ENCODE peak calls at places on chromosomes 5 and 9, in seven cellular contexts. N, Y, F, Q, T, P and U are unnamed samples.
A peak's percentile ranks its signal among the peaks of the same experiment; 100 is the strongest.

GRCh38 chr5:175248416-175248905 is 195.5 kb downstream of the DRD1 start:
- DNase-seq in Y (no peak), Q (no peak), P (no peak), F (no peak), T (no peak), N (no peak), U (no peak)

GRCh38 chr9:109497193-109498165 is 628 bp downstream of the PTPN3 start:
- DNase-seq in P (no peak), F (no peak), Q (no peak), N (no peak), T (peak; percentile 42), Y (peak; percentile 38), U (peak; percentile 49)

GRCh38 chr5:89435347-89435746 is 552.4 kb upstream of the MEF2C start:
- DNase-seq in Q (no peak), Y (no peak), T (no peak), F (no peak), N (no peak), P (no peak), U (no peak)

GRCh38 chr5:53366245-53366644 is 114.2 kb upstream of the FST start:
- DNase-seq in N (no peak), Y (no peak), F (no peak), P (no peak), Q (no peak), T (no peak), U (no peak)

GRCh38 chr9:84254972-84255371 is 85.6 kb downstream of the SLC28A3 start:
- DNase-seq in N (no peak), Q (no peak), F (peak; percentile 68), T (no peak), Y (peak; percentile 96), P (no peak), U (no peak)

GRCh38 chr5:54009357-54009756 is 301.0 kb downstream of the ARL15 start:
- DNase-seq in Y (no peak), T (no peak), N (no peak), F (no peak), Q (no peak), P (no peak), U (peak; percentile 10)

GRCh38 chr5:181069767-181070491 is 29.9 kb downstream of the BTNL9 start:
- DNase-seq in Y (peak; percentile 56), N (no peak), P (no peak), F (no peak), Q (no peak), T (no peak), U (peak; percentile 51)

GRCh38 chr9:7320139-7320538 is 479.4 kb downstream of the DMAC1 start:
- DNase-seq in F (no peak), Q (no peak), Y (no peak), P (no peak), N (peak; percentile 78), T (peak; percentile 98), U (no peak)

GRCh38 chr5:142685418-142686209 is at the start of gene FGF1:
- DNase-seq in T (peak; percentile 51), Y (peak; percentile 67), Q (no peak), N (peak; percentile 76), P (no peak), F (no peak), U (no peak)

GRCh38 chr5:2112128-2112808 is 229.5 kb upstream of the IRX4 start:
- DNase-seq in F (no peak), T (no peak), Q (no peak), P (no peak), Y (no peak), N (no peak), U (peak; percentile 59)

GRCh38 chr5:98110270-98110669 is 663.2 kb upstream of the RGMB start:
- DNase-seq in P (no peak), T (peak; percentile 94), F (no peak), N (peak; percentile 90), Y (no peak), Q (no peak), U (no peak)

GRCh38 chr5:59445741-59446140 is 447.8 kb downstream of the PDE4D start:
- DNase-seq in F (no peak), Q (no peak), T (peak; percentile 6), N (no peak), P (no peak), Y (no peak), U (no peak)

DNA sequence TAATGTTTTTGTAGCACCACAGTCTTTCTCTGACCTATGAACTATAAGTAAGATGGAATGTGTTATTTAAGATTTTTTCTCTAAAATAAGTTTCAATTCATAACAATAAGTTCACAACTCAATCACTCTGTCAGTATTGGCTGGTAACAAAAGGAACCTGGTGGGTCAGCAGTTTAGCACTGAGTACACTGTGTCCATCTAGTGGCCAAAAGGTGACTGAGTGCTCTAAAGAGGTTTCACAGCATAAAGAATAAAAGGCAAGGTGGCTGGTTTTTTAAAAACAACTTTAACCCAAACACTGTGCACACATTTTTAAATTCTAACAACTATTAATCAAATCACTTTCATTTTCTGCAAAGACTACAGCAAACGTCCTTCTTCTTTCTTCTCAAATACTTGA is 443.3 kb downstream of the PDE4D start:
- DNase-seq in N (no peak), Q (no peak), F (no peak), Y (no peak), P (no peak), T (peak; percentile 16), U (no peak)
- TF ChIP-seq CTCF in N (peak; percentile 51), Q (peak; percentile 31), F (no peak), Y (no peak), P (no peak), T (peak; percentile 13), U (peak; percentile 22)

GRCh38 chr9:122445155-122445749 is 32.5 kb downstream of the OR1J1 start:
- DNase-seq in Y (no peak), F (no peak), T (peak; percentile 95), P (no peak), N (peak; percentile 85), Q (no peak), U (no peak)
- TF ChIP-seq CTCF in Y (no peak), F (no peak), T (no peak), P (no peak), N (no peak), Q (no peak), U (no peak)

GRCh38 chr9:101739311-101739710 is 864 bp upstream of the GRIN3A start:
- DNase-seq in Q (no peak), N (no peak), T (no peak), F (no peak), P (no peak), Y (no peak), U (no peak)

GRCh38 chr9:101736723-101737122 is 1.7 kb downstream of the GRIN3A start:
- DNase-seq in Y (no peak), F (no peak), Q (peak; percentile 9), N (peak; percentile 40), T (no peak), P (no peak), U (peak; percentile 73)

GRCh38 chr9:101738566-101739183 is at the start of gene GRIN3A:
- DNase-seq in Q (peak; percentile 7), T (no peak), F (peak; percentile 61), N (no peak), P (no peak), Y (no peak), U (peak; percentile 61)

GRCh38 chr9:101737165-101737704 is 1.2 kb downstream of the GRIN3A start:
- DNase-seq in N (no peak), T (no peak), F (peak; percentile 59), Y (no peak), P (no peak), Q (no peak), U (peak; percentile 11)

DNA sequence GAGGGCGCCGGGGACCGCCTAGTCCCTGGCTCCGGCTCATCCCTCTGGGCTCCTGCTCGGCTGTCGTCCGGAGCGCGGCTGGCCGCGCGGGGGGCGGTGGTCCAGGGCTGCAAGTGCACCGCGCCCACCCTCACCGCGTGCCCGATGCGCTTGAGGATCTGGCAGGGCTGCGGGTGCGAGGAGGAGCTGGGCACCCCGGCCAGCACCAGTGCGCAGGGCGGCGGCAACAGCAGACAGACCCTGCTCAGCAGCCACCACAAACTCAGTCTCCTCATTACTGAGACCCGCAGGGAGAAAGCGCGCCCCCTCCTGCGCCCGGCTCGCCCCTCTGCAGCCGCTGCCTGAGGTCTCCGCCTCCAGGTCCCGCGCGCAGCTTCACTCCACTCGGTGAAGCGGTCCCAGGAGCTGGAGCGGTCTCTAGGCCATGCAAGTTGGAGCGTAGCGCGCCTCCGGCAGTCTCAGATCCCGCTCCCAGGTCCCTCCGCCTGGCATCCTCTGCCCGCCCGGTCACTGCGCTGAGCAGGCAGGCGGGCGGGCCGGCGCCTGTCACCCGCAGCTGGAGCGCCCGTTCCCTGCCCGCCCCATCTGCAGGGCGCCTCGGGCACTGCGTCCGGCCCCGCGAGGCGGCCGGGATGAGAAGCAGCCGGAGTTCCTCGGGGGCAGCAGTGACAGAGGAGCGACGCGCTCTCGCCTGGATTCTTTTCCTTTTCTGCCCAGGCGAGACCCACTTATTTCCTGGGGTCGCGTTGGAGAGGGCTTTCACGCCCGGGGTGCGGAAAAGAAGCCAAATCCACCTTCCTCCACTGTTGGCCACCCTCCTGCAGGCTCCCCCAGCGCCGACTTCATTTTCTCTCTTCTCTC is 512 bp downstream of the GRIN3A start:
- DNase-seq in P (no peak), N (no peak), Q (peak; percentile 30), T (no peak), Y (no peak), F (peak; percentile 61), U (peak; percentile 77)
- TF ChIP-seq CTCF in P (no peak), N (no peak), Q (peak; percentile 8), T (no peak), Y (no peak), F (no peak), U (no peak)

GRCh38 chr5:135208555-135209494 is 174.8 kb upstream of the PITX1 start:
- DNase-seq in T (peak; percentile 98), P (no peak), F (peak; percentile 34), N (peak; percentile 92), Q (no peak), Y (no peak), U (no peak)
- TF ChIP-seq CTCF in T (peak; percentile 18), P (no peak), F (no peak), N (peak; percentile 67), Q (no peak), Y (no peak), U (no peak)

DNA sequence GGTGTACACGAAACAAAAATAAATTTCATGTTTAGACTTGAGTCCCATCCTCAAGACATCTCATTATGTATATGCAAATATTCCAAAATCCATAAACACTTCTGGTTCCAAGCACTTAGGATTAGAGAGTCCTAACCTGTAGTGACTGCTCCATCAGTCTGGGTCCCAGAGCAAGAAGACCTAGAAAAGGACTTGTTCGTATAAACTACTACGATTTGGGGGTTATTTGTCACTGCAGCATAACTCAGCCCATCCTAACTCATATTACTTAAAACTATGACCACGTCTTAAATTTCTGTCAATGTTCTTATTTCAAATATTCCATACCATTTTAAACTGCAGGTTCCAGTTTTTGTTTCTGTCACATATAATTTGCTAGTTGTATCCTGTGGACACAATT is 463.0 kb downstream of the AGTPBP1 start:
- DNase-seq in Y (no peak), Q (no peak), P (no peak), F (no peak), N (no peak), T (no peak), U (no peak)
- TF ChIP-seq CTCF in Y (no peak), Q (no peak), P (no peak), F (no peak), N (no peak), T (no peak), U (no peak)